ENCODE peak calls at places on chromosomes 16 and 17, in ten cellular contexts. One of them, this sample, is unnamed.

GRCh38 chr16:70434489-70435260 is 4.2 kb downstream of the ST3GAL2 start:
- DNase-seq in NCI-H1105 treated with DMSO at 0.1 percent for 48 hours: no peak
- DNase-seq in neural progenitor cell: no peak
- DNase-seq in stomach: no peak
- DNase-seq in CD4-positive, alpha-beta T cell: no peak
- DNase-seq in activated effector memory CD4-positive, alpha-beta T cell treated with Interleukin-2 at 50 U/mL for 16 hours: no peak
- DNase-seq in NCI-H1092 treated with DMSO at 0.1 percent for 48 hours: no peak
- DNase-seq in endothelial cell: no peak
- DNase-seq in effector CD4-positive, alpha-beta T cell: no peak
- DNase-seq in esophagus muscularis mucosa: no peak
- DNase-seq in this sample: no peak

GRCh38 chr16:2715519-2715918 is 4.5 kb downstream of the PRSS27 start:
- DNase-seq in NCI-H1105 treated with DMSO at 0.1 percent for 48 hours: no peak
- DNase-seq in neural progenitor cell: peak
- DNase-seq in stomach: peak
- DNase-seq in CD4-positive, alpha-beta T cell: peak
- DNase-seq in activated effector memory CD4-positive, alpha-beta T cell treated with Interleukin-2 at 50 U/mL for 16 hours: peak
- DNase-seq in NCI-H1092 treated with DMSO at 0.1 percent for 48 hours: no peak
- DNase-seq in endothelial cell: peak
- DNase-seq in effector CD4-positive, alpha-beta T cell: peak
- DNase-seq in esophagus muscularis mucosa: no peak
- DNase-seq in this sample: peak

GRCh38 chr16:58678716-58679115 is 5.9 kb downstream of the SLC38A7 start:
- DNase-seq in NCI-H1105 treated with DMSO at 0.1 percent for 48 hours: no peak
- DNase-seq in neural progenitor cell: no peak
- DNase-seq in stomach: no peak
- DNase-seq in CD4-positive, alpha-beta T cell: no peak
- DNase-seq in activated effector memory CD4-positive, alpha-beta T cell treated with Interleukin-2 at 50 U/mL for 16 hours: no peak
- DNase-seq in NCI-H1092 treated with DMSO at 0.1 percent for 48 hours: no peak
- DNase-seq in endothelial cell: no peak
- DNase-seq in effector CD4-positive, alpha-beta T cell: no peak
- DNase-seq in esophagus muscularis mucosa: no peak
- DNase-seq in this sample: no peak

GRCh38 chr17:44795928-44796327 is 34.2 kb downstream of the GJC1 start:
- DNase-seq in NCI-H1105 treated with DMSO at 0.1 percent for 48 hours: no peak
- DNase-seq in neural progenitor cell: no peak
- DNase-seq in stomach: no peak
- DNase-seq in CD4-positive, alpha-beta T cell: no peak
- DNase-seq in activated effector memory CD4-positive, alpha-beta T cell treated with Interleukin-2 at 50 U/mL for 16 hours: no peak
- DNase-seq in NCI-H1092 treated with DMSO at 0.1 percent for 48 hours: no peak
- DNase-seq in endothelial cell: no peak
- DNase-seq in effector CD4-positive, alpha-beta T cell: no peak
- DNase-seq in esophagus muscularis mucosa: no peak
- DNase-seq in this sample: no peak

GRCh38 chr16:23223368-23223767 is 40.8 kb downstream of the SCNN1G start:
- DNase-seq in NCI-H1105 treated with DMSO at 0.1 percent for 48 hours: no peak
- DNase-seq in neural progenitor cell: no peak
- DNase-seq in stomach: no peak
- DNase-seq in CD4-positive, alpha-beta T cell: no peak
- DNase-seq in activated effector memory CD4-positive, alpha-beta T cell treated with Interleukin-2 at 50 U/mL for 16 hours: no peak
- DNase-seq in NCI-H1092 treated with DMSO at 0.1 percent for 48 hours: no peak
- DNase-seq in endothelial cell: no peak
- DNase-seq in effector CD4-positive, alpha-beta T cell: no peak
- DNase-seq in esophagus muscularis mucosa: no peak
- DNase-seq in this sample: no peak

GRCh38 chr16:84503751-84504395 is 586 bp downstream of the MEAK7 start:
- DNase-seq in NCI-H1105 treated with DMSO at 0.1 percent for 48 hours: no peak
- DNase-seq in neural progenitor cell: peak
- DNase-seq in stomach: no peak
- DNase-seq in CD4-positive, alpha-beta T cell: no peak
- DNase-seq in activated effector memory CD4-positive, alpha-beta T cell treated with Interleukin-2 at 50 U/mL for 16 hours: no peak
- DNase-seq in NCI-H1092 treated with DMSO at 0.1 percent for 48 hours: no peak
- DNase-seq in endothelial cell: no peak
- DNase-seq in effector CD4-positive, alpha-beta T cell: no peak
- DNase-seq in esophagus muscularis mucosa: no peak
- DNase-seq in this sample: no peak

GRCh38 chr16:22189473-22190168 is 16.5 kb upstream of the EEF2K start:
- DNase-seq in NCI-H1105 treated with DMSO at 0.1 percent for 48 hours: no peak
- DNase-seq in neural progenitor cell: no peak
- DNase-seq in stomach: peak
- DNase-seq in CD4-positive, alpha-beta T cell: peak
- DNase-seq in activated effector memory CD4-positive, alpha-beta T cell treated with Interleukin-2 at 50 U/mL for 16 hours: peak
- DNase-seq in NCI-H1092 treated with DMSO at 0.1 percent for 48 hours: peak
- DNase-seq in endothelial cell: peak
- DNase-seq in effector CD4-positive, alpha-beta T cell: peak
- DNase-seq in esophagus muscularis mucosa: no peak
- DNase-seq in this sample: peak

GRCh38 chr17:78789149-78789662 is 7.1 kb upstream of the CYTH1 start:
- DNase-seq in NCI-H1105 treated with DMSO at 0.1 percent for 48 hours: no peak
- DNase-seq in neural progenitor cell: no peak
- DNase-seq in stomach: no peak
- DNase-seq in CD4-positive, alpha-beta T cell: no peak
- DNase-seq in activated effector memory CD4-positive, alpha-beta T cell treated with Interleukin-2 at 50 U/mL for 16 hours: no peak
- DNase-seq in NCI-H1092 treated with DMSO at 0.1 percent for 48 hours: no peak
- DNase-seq in endothelial cell: no peak
- DNase-seq in effector CD4-positive, alpha-beta T cell: no peak
- DNase-seq in esophagus muscularis mucosa: no peak
- DNase-seq in this sample: no peak

GRCh38 chr16:12646490-12647274 is 157.0 kb downstream of the CPPED1 start:
- DNase-seq in NCI-H1105 treated with DMSO at 0.1 percent for 48 hours: no peak
- DNase-seq in neural progenitor cell: no peak
- DNase-seq in stomach: peak
- DNase-seq in CD4-positive, alpha-beta T cell: no peak
- DNase-seq in activated effector memory CD4-positive, alpha-beta T cell treated with Interleukin-2 at 50 U/mL for 16 hours: no peak
- DNase-seq in NCI-H1092 treated with DMSO at 0.1 percent for 48 hours: no peak
- DNase-seq in endothelial cell: no peak
- DNase-seq in effector CD4-positive, alpha-beta T cell: no peak
- DNase-seq in esophagus muscularis mucosa: no peak
- DNase-seq in this sample: no peak

GRCh38 chr17:40418428-40418706 is 671 bp upstream of the TOP2A start:
- DNase-seq in NCI-H1105 treated with DMSO at 0.1 percent for 48 hours: no peak
- DNase-seq in neural progenitor cell: no peak
- DNase-seq in stomach: no peak
- DNase-seq in CD4-positive, alpha-beta T cell: no peak
- DNase-seq in activated effector memory CD4-positive, alpha-beta T cell treated with Interleukin-2 at 50 U/mL for 16 hours: no peak
- DNase-seq in NCI-H1092 treated with DMSO at 0.1 percent for 48 hours: no peak
- DNase-seq in endothelial cell: no peak
- DNase-seq in effector CD4-positive, alpha-beta T cell: no peak
- DNase-seq in esophagus muscularis mucosa: no peak
- DNase-seq in this sample: no peak

GRCh38 chr16:84044108-84044488 is 1.5 kb upstream of the SLC38A8 start:
- DNase-seq in NCI-H1105 treated with DMSO at 0.1 percent for 48 hours: no peak
- DNase-seq in neural progenitor cell: peak
- DNase-seq in stomach: no peak
- DNase-seq in CD4-positive, alpha-beta T cell: no peak
- DNase-seq in activated effector memory CD4-positive, alpha-beta T cell treated with Interleukin-2 at 50 U/mL for 16 hours: no peak
- DNase-seq in NCI-H1092 treated with DMSO at 0.1 percent for 48 hours: peak
- DNase-seq in endothelial cell: peak
- DNase-seq in effector CD4-positive, alpha-beta T cell: no peak
- DNase-seq in esophagus muscularis mucosa: no peak
- DNase-seq in this sample: no peak

GRCh38 chr17:73888875-73889274 is 244.6 kb upstream of the SDK2 start:
- DNase-seq in NCI-H1105 treated with DMSO at 0.1 percent for 48 hours: no peak
- DNase-seq in neural progenitor cell: no peak
- DNase-seq in stomach: no peak
- DNase-seq in CD4-positive, alpha-beta T cell: no peak
- DNase-seq in activated effector memory CD4-positive, alpha-beta T cell treated with Interleukin-2 at 50 U/mL for 16 hours: no peak
- DNase-seq in NCI-H1092 treated with DMSO at 0.1 percent for 48 hours: no peak
- DNase-seq in endothelial cell: no peak
- DNase-seq in effector CD4-positive, alpha-beta T cell: no peak
- DNase-seq in esophagus muscularis mucosa: no peak
- DNase-seq in this sample: no peak

GRCh38 chr17:69417545-69418483 is 3.3 kb downstream of the MAP2K6 start:
- DNase-seq in NCI-H1105 treated with DMSO at 0.1 percent for 48 hours: no peak
- DNase-seq in neural progenitor cell: peak
- DNase-seq in stomach: no peak
- DNase-seq in CD4-positive, alpha-beta T cell: no peak
- DNase-seq in activated effector memory CD4-positive, alpha-beta T cell treated with Interleukin-2 at 50 U/mL for 16 hours: no peak
- DNase-seq in NCI-H1092 treated with DMSO at 0.1 percent for 48 hours: no peak
- DNase-seq in endothelial cell: no peak
- DNase-seq in effector CD4-positive, alpha-beta T cell: no peak
- DNase-seq in esophagus muscularis mucosa: no peak
- DNase-seq in this sample: no peak

GRCh38 chr16:50238868-50239301 is 27.5 kb upstream of the ADCY7 start:
- DNase-seq in NCI-H1105 treated with DMSO at 0.1 percent for 48 hours: peak
- DNase-seq in neural progenitor cell: no peak
- DNase-seq in stomach: no peak
- DNase-seq in CD4-positive, alpha-beta T cell: no peak
- DNase-seq in activated effector memory CD4-positive, alpha-beta T cell treated with Interleukin-2 at 50 U/mL for 16 hours: no peak
- DNase-seq in NCI-H1092 treated with DMSO at 0.1 percent for 48 hours: no peak
- DNase-seq in endothelial cell: no peak
- DNase-seq in effector CD4-positive, alpha-beta T cell: no peak
- DNase-seq in esophagus muscularis mucosa: no peak
- DNase-seq in this sample: no peak

GRCh38 chr16:67933805-67934204 is 2.1 kb upstream of the CTRL start:
- DNase-seq in NCI-H1105 treated with DMSO at 0.1 percent for 48 hours: no peak
- DNase-seq in neural progenitor cell: no peak
- DNase-seq in stomach: no peak
- DNase-seq in CD4-positive, alpha-beta T cell: no peak
- DNase-seq in activated effector memory CD4-positive, alpha-beta T cell treated with Interleukin-2 at 50 U/mL for 16 hours: no peak
- DNase-seq in NCI-H1092 treated with DMSO at 0.1 percent for 48 hours: no peak
- DNase-seq in endothelial cell: no peak
- DNase-seq in effector CD4-positive, alpha-beta T cell: no peak
- DNase-seq in esophagus muscularis mucosa: no peak
- DNase-seq in this sample: no peak

GRCh38 chr16:88770459-88771293 is 14.3 kb downstream of the PIEZO1 start:
- DNase-seq in NCI-H1105 treated with DMSO at 0.1 percent for 48 hours: no peak
- DNase-seq in neural progenitor cell: peak
- DNase-seq in stomach: peak
- DNase-seq in CD4-positive, alpha-beta T cell: peak
- DNase-seq in activated effector memory CD4-positive, alpha-beta T cell treated with Interleukin-2 at 50 U/mL for 16 hours: no peak
- DNase-seq in NCI-H1092 treated with DMSO at 0.1 percent for 48 hours: no peak
- DNase-seq in endothelial cell: no peak
- DNase-seq in effector CD4-positive, alpha-beta T cell: no peak
- DNase-seq in esophagus muscularis mucosa: no peak
- DNase-seq in this sample: no peak

GRCh38 chr17:49018673-49019215 is 21.6 kb downstream of the IGF2BP1 start:
- DNase-seq in NCI-H1105 treated with DMSO at 0.1 percent for 48 hours: no peak
- DNase-seq in neural progenitor cell: peak
- DNase-seq in stomach: no peak
- DNase-seq in CD4-positive, alpha-beta T cell: no peak
- DNase-seq in activated effector memory CD4-positive, alpha-beta T cell treated with Interleukin-2 at 50 U/mL for 16 hours: no peak
- DNase-seq in NCI-H1092 treated with DMSO at 0.1 percent for 48 hours: no peak
- DNase-seq in endothelial cell: no peak
- DNase-seq in effector CD4-positive, alpha-beta T cell: no peak
- DNase-seq in esophagus muscularis mucosa: no peak
- DNase-seq in this sample: no peak

GRCh38 chr17:73952498-73953205 is 250.8 kb upstream of the RPL38 start:
- DNase-seq in NCI-H1105 treated with DMSO at 0.1 percent for 48 hours: no peak
- DNase-seq in neural progenitor cell: peak
- DNase-seq in stomach: peak
- DNase-seq in CD4-positive, alpha-beta T cell: peak
- DNase-seq in activated effector memory CD4-positive, alpha-beta T cell treated with Interleukin-2 at 50 U/mL for 16 hours: peak
- DNase-seq in NCI-H1092 treated with DMSO at 0.1 percent for 48 hours: peak
- DNase-seq in endothelial cell: peak
- DNase-seq in effector CD4-positive, alpha-beta T cell: no peak
- DNase-seq in esophagus muscularis mucosa: no peak
- DNase-seq in this sample: no peak

GRCh38 chr17:19876524-19877161 is 8.9 kb upstream of the ULK2 start:
- DNase-seq in NCI-H1105 treated with DMSO at 0.1 percent for 48 hours: no peak
- DNase-seq in neural progenitor cell: no peak
- DNase-seq in stomach: no peak
- DNase-seq in CD4-positive, alpha-beta T cell: peak
- DNase-seq in activated effector memory CD4-positive, alpha-beta T cell treated with Interleukin-2 at 50 U/mL for 16 hours: peak
- DNase-seq in NCI-H1092 treated with DMSO at 0.1 percent for 48 hours: no peak
- DNase-seq in endothelial cell: no peak
- DNase-seq in effector CD4-positive, alpha-beta T cell: peak
- DNase-seq in esophagus muscularis mucosa: no peak
- DNase-seq in this sample: no peak

GRCh38 chr16:88192601-88193000 is 190.2 kb upstream of the ZNF469 start:
- DNase-seq in NCI-H1105 treated with DMSO at 0.1 percent for 48 hours: no peak
- DNase-seq in neural progenitor cell: no peak
- DNase-seq in stomach: no peak
- DNase-seq in CD4-positive, alpha-beta T cell: no peak
- DNase-seq in activated effector memory CD4-positive, alpha-beta T cell treated with Interleukin-2 at 50 U/mL for 16 hours: no peak
- DNase-seq in NCI-H1092 treated with DMSO at 0.1 percent for 48 hours: no peak
- DNase-seq in endothelial cell: no peak
- DNase-seq in effector CD4-positive, alpha-beta T cell: no peak
- DNase-seq in esophagus muscularis mucosa: peak
- DNase-seq in this sample: no peak

GRCh38 chr16:70749006-70749678 is 51.8 kb downstream of the VAC14 start:
- DNase-seq in NCI-H1105 treated with DMSO at 0.1 percent for 48 hours: no peak
- DNase-seq in neural progenitor cell: no peak
- DNase-seq in stomach: peak
- DNase-seq in CD4-positive, alpha-beta T cell: no peak
- DNase-seq in activated effector memory CD4-positive, alpha-beta T cell treated with Interleukin-2 at 50 U/mL for 16 hours: no peak
- DNase-seq in NCI-H1092 treated with DMSO at 0.1 percent for 48 hours: peak
- DNase-seq in endothelial cell: no peak
- DNase-seq in effector CD4-positive, alpha-beta T cell: no peak
- DNase-seq in esophagus muscularis mucosa: no peak
- DNase-seq in this sample: no peak

GRCh38 chr17:77098884-77099545 is 41.8 kb upstream of the SEC14L1 start:
- DNase-seq in NCI-H1105 treated with DMSO at 0.1 percent for 48 hours: no peak
- DNase-seq in neural progenitor cell: no peak
- DNase-seq in stomach: peak
- DNase-seq in CD4-positive, alpha-beta T cell: peak
- DNase-seq in activated effector memory CD4-positive, alpha-beta T cell treated with Interleukin-2 at 50 U/mL for 16 hours: no peak
- DNase-seq in NCI-H1092 treated with DMSO at 0.1 percent for 48 hours: no peak
- DNase-seq in endothelial cell: no peak
- DNase-seq in effector CD4-positive, alpha-beta T cell: peak
- DNase-seq in esophagus muscularis mucosa: no peak
- DNase-seq in this sample: no peak

This sample was measured in activated T-helper 9 cell treated with anti-CD3 and anti-CD28 coated beads, Interleukin-2, amount 50 U/mL, for 16 hours.